ENCODE peak calls at places on chromosomes 4 and X, in six cellular contexts. Y is D721Med, G is AG04449, F is brain microvascular endothelial cell, C is NCI-H1105, R is tibial nerve. U is an unnamed sample.

GRCh38 chrX:100085851-100086250 is 324.2 kb downstream of the PCDH19 start:
- DNase-seq in C (peak), R (no peak), G (no peak), F (no peak), Y (no peak), U (no peak)

GRCh38 chrX:153600032-153600373 is 1.1 kb upstream of the CCNQ start:
- DNase-seq in Y (no peak), R (no peak), F (no peak), C (no peak), G (no peak), U (no peak)

GRCh38 chrX:134908235-134908834 is 82.5 kb upstream of the SMIM10 start:
- DNase-seq in R (no peak), C (no peak), F (peak), G (no peak), Y (no peak), U (no peak)

GRCh38 chr4:189785257-189785656 is 155.4 kb upstream of the FRG1 start:
- DNase-seq in G (no peak), F (no peak), C (no peak), R (no peak), Y (no peak), U (no peak)

GRCh38 chr4:47718691-47719090 is 119.2 kb downstream of the CORIN start:
- DNase-seq in Y (no peak), F (no peak), G (no peak), R (no peak), C (no peak), U (no peak)

GRCh38 chrX:9369802-9370291 is 95.0 kb upstream of the TBL1X start:
- DNase-seq in F (no peak), C (no peak), G (no peak), R (no peak), Y (no peak), U (no peak)

GRCh38 chrX:107714196-107714811 is 61.3 kb downstream of the TSC22D3 start:
- DNase-seq in G (no peak), F (no peak), C (no peak), R (no peak), Y (no peak), U (no peak)

GRCh38 chr4:140252742-140253555 is 99.0 kb upstream of the MAML3 start:
- DNase-seq in F (peak), G (no peak), Y (peak), R (peak), C (peak), U (no peak)

GRCh38 chr4:140049024-140049923 is 104.7 kb downstream of the MAML3 start:
- DNase-seq in G (no peak), Y (no peak), F (peak), R (no peak), C (peak), U (no peak)

GRCh38 chrX:150363561-150364346 is 637 bp downstream of the MAMLD1 start:
- DNase-seq in C (no peak), F (no peak), R (peak), G (no peak), Y (no peak), U (no peak)

GRCh38 chrX:18410038-18410437 is 15.4 kb upstream of the CDKL5 start:
- DNase-seq in R (no peak), F (peak), C (no peak), Y (no peak), G (no peak), U (no peak)

GRCh38 chrX:12825801-12826200 is 34.6 kb downstream of the PRPS2 start:
- DNase-seq in Y (no peak), C (no peak), F (peak), R (no peak), G (no peak), U (peak)

GRCh38 chr4:40325406-40326019 is 9.6 kb upstream of the CHRNA9 start:
- DNase-seq in F (peak), Y (peak), R (no peak), C (peak), G (no peak), U (no peak)

GRCh38 chr4:71126719-71127118 is 133.3 kb downstream of the DCK start:
- DNase-seq in R (no peak), F (peak), Y (no peak), G (peak), C (no peak), U (no peak)

GRCh38 chr4:90293320-90293719 is 166.1 kb downstream of the CCSER1 start:
- DNase-seq in G (no peak), Y (no peak), R (no peak), F (no peak), C (no peak), U (no peak)

GRCh38 chr4:80846210-80846609 is 184.3 kb upstream of the BMP3 start:
- DNase-seq in G (no peak), R (no peak), Y (no peak), C (no peak), F (no peak), U (no peak)

GRCh38 chr4:179695175-179695574 is 2252.9 kb upstream of the AGA start:
- DNase-seq in F (peak), C (no peak), R (no peak), Y (no peak), G (no peak), U (no peak)

U was measured in retinal pigment epithelial cell.